ENCODE peak calls at places on chromosome 2, in six cellular contexts. Y is cardiac muscle cell, T is lower leg skin, I is lower lobe of right lung, N is astrocyte of the cerebellum, C is mammary epithelial cell. Q is an unnamed sample.
A peak's percentile ranks its signal among the peaks of the same experiment; 100 is the strongest.

GRCh38 chr2:144510206-144510991 is 9.5 kb downstream of the ZEB2 start:
- DNase-seq in Y (no peak), T (no peak), I (no peak), N (no peak), C (peak; percentile 38), Q (no peak)

GRCh38 chr2:177265386-177265690 is 811 bp upstream of the NFE2L2 start:
- DNase-seq in Y (no peak), T (no peak), I (no peak), N (no peak), C (no peak), Q (no peak)

GRCh38 chr2:188196343-188197008 is 95.2 kb upstream of the GULP1 start:
- DNase-seq in Y (peak; percentile 66), T (no peak), I (no peak), N (no peak), C (peak; percentile 14), Q (no peak)

GRCh38 chr2:157442136-157442535 is 1.8 kb downstream of the CYTIP start:
- DNase-seq in Y (no peak), T (no peak), I (no peak), N (no peak), C (no peak), Q (no peak)

GRCh38 chr2:1967242-1968210 is 223.2 kb upstream of the PXDN start:
- DNase-seq in Y (no peak), T (peak; percentile 57), I (no peak), N (no peak), C (no peak), Q (no peak)

GRCh38 chr2:160968183-160968582 is 192.0 kb upstream of the TANK start:
- DNase-seq in Y (peak; percentile 36), T (no peak), I (no peak), N (no peak), C (no peak), Q (no peak)

GRCh38 chr2:74384051-74384450 is 3.9 kb upstream of the DCTN1 start:
- DNase-seq in Y (peak; percentile 26), T (no peak), I (no peak), N (no peak), C (no peak), Q (no peak)

GRCh38 chr2:217932661-217933325 is 70.0 kb downstream of the TNS1 start:
- DNase-seq in Y (peak; percentile 53), T (no peak), I (no peak), N (no peak), C (no peak), Q (no peak)

GRCh38 chr2:66455490-66455889 is 20.6 kb downstream of the MEIS1 start:
- DNase-seq in Y (no peak), T (no peak), I (no peak), N (no peak), C (no peak), Q (no peak)

GRCh38 chr2:85534875-85535274 is 4.1 kb upstream of the MAT2A start:
- DNase-seq in Y (no peak), T (no peak), I (no peak), N (no peak), C (no peak), Q (no peak)

GRCh38 chr2:133711226-133711625 is 143.0 kb upstream of the NCKAP5 start:
- DNase-seq in Y (no peak), T (no peak), I (no peak), N (no peak), C (no peak), Q (no peak)

GRCh38 chr2:206255003-206255402 is 19.5 kb upstream of the ZDBF2 start:
- DNase-seq in Y (no peak), T (no peak), I (no peak), N (no peak), C (no peak), Q (no peak)

GRCh38 chr2:83944174-83944573 is 514.9 kb downstream of the SUCLG1 start:
- DNase-seq in Y (no peak), T (no peak), I (no peak), N (no peak), C (no peak), Q (no peak)

GRCh38 chr2:177289824-177290632 is 25.5 kb upstream of the NFE2L2 start:
- DNase-seq in Y (no peak), T (no peak), I (no peak), N (no peak), C (no peak), Q (no peak)

GRCh38 chr2:226788064-226788463 is 11.6 kb downstream of the IRS1 start:
- DNase-seq in Y (no peak), T (no peak), I (no peak), N (no peak), C (no peak), Q (no peak)

GRCh38 chr2:111054791-111055627 is 65.7 kb upstream of the BCL2L11 start:
- DNase-seq in Y (no peak), T (no peak), I (no peak), N (no peak), C (no peak), Q (no peak)

GRCh38 chr2:70143314-70144150 is 47.3 kb downstream of the C2orf42 start:
- DNase-seq in Y (peak; percentile 56), T (peak; percentile 90), I (peak; percentile 52), N (no peak), C (peak; percentile 44), Q (no peak)

GRCh38 chr2:222677981-222678380 is 6.5 kb downstream of the MOGAT1 start:
- DNase-seq in Y (no peak), T (no peak), I (no peak), N (no peak), C (no peak), Q (no peak)

GRCh38 chr2:214809751-214810564 is 475 bp upstream of the BARD1 start:
- DNase-seq in Y (peak; percentile 100), T (peak; percentile 100), I (peak; percentile 100), N (peak; percentile 95), C (peak; percentile 98), Q (peak; percentile 92)
- H3K4me3 ChIP-seq in Y (peak overlapping the region; percentile 67), T (peak overlapping the region; percentile 92), I (peak overlapping the region; percentile 94), N (peak overlapping the region; percentile 82), C (peak overlapping the region; percentile 81), Q (peak overlapping the region; percentile 90)

DNA sequence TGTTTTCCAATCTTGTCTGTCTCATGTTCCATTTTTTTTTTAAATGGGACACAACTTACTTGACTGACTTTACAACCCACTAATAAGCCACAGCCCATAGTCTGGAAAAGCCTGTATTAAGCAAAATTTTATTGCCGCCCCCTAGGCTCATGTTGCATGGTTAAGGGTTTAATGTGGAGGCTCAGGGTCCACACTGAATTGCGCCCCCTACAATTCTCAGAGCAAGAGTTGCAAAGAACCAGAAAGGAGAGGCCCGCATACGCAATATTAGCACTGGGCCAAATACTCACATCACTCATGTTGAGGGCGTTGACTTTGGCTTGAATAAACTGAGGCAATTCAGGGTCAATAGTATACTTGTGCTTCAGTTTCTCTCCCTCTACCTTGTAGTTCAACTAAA is 65.5 kb downstream of the NEB start:
- DNase-seq in Y (no peak), T (no peak), I (no peak), N (no peak), C (no peak), Q (no peak)
- TF ChIP-seq CTCF in Y (no peak), T (no peak), I (no peak), N (no peak), C (no peak), Q (no peak)

GRCh38 chr2:149000168-149000938 is 38.1 kb upstream of the LYPD6B start:
- DNase-seq in Y (no peak), T (no peak), I (no peak), N (no peak), C (no peak), Q (no peak)
- H3K4me3 ChIP-seq in Y (no peak overlapping the region), T (no peak overlapping the region), I (no peak overlapping the region), N (no peak overlapping the region), C (no peak overlapping the region), Q (no peak overlapping the region)

GRCh38 chr2:220154243-220154642 is 526.8 kb downstream of the SLC4A3 start:
- DNase-seq in Y (no peak), T (no peak), I (no peak), N (no peak), C (no peak), Q (no peak)
- TF ChIP-seq CTCF in Y (no peak), T (no peak), I (no peak), N (peak; percentile 17), C (no peak), Q (no peak)

GRCh38 chr2:239306274-239307220 is 94.3 kb downstream of the HDAC4 start:
- DNase-seq in Y (no peak), T (peak; percentile 80), I (no peak), N (no peak), C (no peak), Q (no peak)
- H3K4me3 ChIP-seq in Y (no peak overlapping the region), T (no peak overlapping the region), I (no peak overlapping the region), N (no peak overlapping the region), C (no peak overlapping the region), Q (no peak overlapping the region)

GRCh38 chr2:27262379-27263286 is at the start of gene SLC30A3:
- DNase-seq in Y (peak; percentile 38), T (peak; percentile 92), I (peak; percentile 74), N (no peak), C (peak; percentile 15), Q (no peak)
- TF ChIP-seq CTCF in Y (no peak), T (no peak), I (no peak), N (no peak), C (no peak), Q (no peak)